ENCODE peak calls at places on chromosome 17, in six cellular contexts. One of them, this sample, is unnamed.

GRCh38 chr17:68953340-68953997 is 1.7 kb downstream of the ABCA8 start:
- DNase-seq in lower leg skin: no peak
- DNase-seq in AG10803: no peak
- DNase-seq in adrenal gland: no peak
- DNase-seq in AG04450: no peak
- DNase-seq in cardiac muscle cell: no peak
- DNase-seq in this sample: no peak

GRCh38 chr17:7881655-7882054 is 6.9 kb upstream of the CHD3 start:
- DNase-seq in lower leg skin: peak
- DNase-seq in AG10803: no peak
- DNase-seq in AG04450: no peak
- DNase-seq in adrenal gland: peak
- DNase-seq in cardiac muscle cell: no peak
- DNase-seq in this sample: peak

GRCh38 chr17:199195-199604 is 17.8 kb upstream of the DOC2B start:
- DNase-seq in lower leg skin: no peak
- DNase-seq in cardiac muscle cell: no peak
- DNase-seq in AG10803: peak
- DNase-seq in AG04450: no peak
- DNase-seq in adrenal gland: peak
- DNase-seq in this sample: peak

GRCh38 chr17:50060951-50061712 is 5.2 kb downstream of the ITGA3 start:
- DNase-seq in lower leg skin: no peak
- DNase-seq in adrenal gland: peak
- DNase-seq in AG04450: no peak
- DNase-seq in AG10803: peak
- DNase-seq in cardiac muscle cell: peak
- DNase-seq in this sample: peak

GRCh38 chr17:2690165-2691068 is 21.1 kb downstream of the CLUH start:
- DNase-seq in cardiac muscle cell: no peak
- DNase-seq in AG04450: no peak
- DNase-seq in lower leg skin: peak
- DNase-seq in adrenal gland: peak
- DNase-seq in AG10803: no peak
- DNase-seq in this sample: no peak

GRCh38 chr17:48416971-48417370 is 13.0 kb downstream of the SKAP1 start:
- DNase-seq in cardiac muscle cell: no peak
- DNase-seq in AG10803: no peak
- DNase-seq in AG04450: no peak
- DNase-seq in lower leg skin: no peak
- DNase-seq in adrenal gland: no peak
- DNase-seq in this sample: no peak

GRCh38 chr17:2780931-2781454 is 15.2 kb upstream of the RAP1GAP2 start:
- DNase-seq in AG10803: no peak
- DNase-seq in adrenal gland: no peak
- DNase-seq in cardiac muscle cell: no peak
- DNase-seq in AG04450: no peak
- DNase-seq in lower leg skin: no peak
- DNase-seq in this sample: no peak

GRCh38 chr17:47949197-47949759 is 7.9 kb downstream of the PNPO start:
- DNase-seq in AG10803: peak
- DNase-seq in AG04450: peak
- DNase-seq in lower leg skin: peak
- DNase-seq in adrenal gland: peak
- DNase-seq in cardiac muscle cell: peak
- DNase-seq in this sample: peak

GRCh38 chr17:2262146-2262587 is 41.4 kb downstream of the SMG6 start:
- DNase-seq in AG04450: peak
- DNase-seq in adrenal gland: no peak
- DNase-seq in lower leg skin: no peak
- DNase-seq in cardiac muscle cell: no peak
- DNase-seq in AG10803: peak
- DNase-seq in this sample: peak

GRCh38 chr17:70901870-70902269 is 732.5 kb downstream of the KCNJ2 start:
- DNase-seq in adrenal gland: no peak
- DNase-seq in AG10803: no peak
- DNase-seq in cardiac muscle cell: no peak
- DNase-seq in lower leg skin: no peak
- DNase-seq in AG04450: no peak
- DNase-seq in this sample: peak

GRCh38 chr17:7173687-7174602 is 5.2 kb downstream of the ASGR1 start:
- DNase-seq in lower leg skin: peak
- DNase-seq in AG10803: no peak
- DNase-seq in cardiac muscle cell: peak
- DNase-seq in adrenal gland: peak
- DNase-seq in AG04450: no peak
- DNase-seq in this sample: peak

GRCh38 chr17:80133626-80133970 is 13.3 kb downstream of the EIF4A3 start:
- DNase-seq in AG10803: no peak
- DNase-seq in lower leg skin: peak
- DNase-seq in AG04450: no peak
- DNase-seq in cardiac muscle cell: no peak
- DNase-seq in adrenal gland: no peak
- DNase-seq in this sample: no peak

GRCh38 chr17:49504369-49504768 is 9.3 kb downstream of the NGFR start:
- DNase-seq in lower leg skin: no peak
- DNase-seq in cardiac muscle cell: no peak
- DNase-seq in AG04450: no peak
- DNase-seq in AG10803: no peak
- DNase-seq in adrenal gland: no peak
- DNase-seq in this sample: no peak

GRCh38 chr17:2634361-2634960 is 41.0 kb downstream of the PAFAH1B1 start:
- DNase-seq in AG10803: peak
- DNase-seq in lower leg skin: no peak
- DNase-seq in AG04450: no peak
- DNase-seq in cardiac muscle cell: no peak
- DNase-seq in adrenal gland: no peak
- DNase-seq in this sample: no peak

GRCh38 chr17:562174-562573 is 152.5 kb downstream of the VPS53 start:
- DNase-seq in adrenal gland: no peak
- DNase-seq in cardiac muscle cell: no peak
- DNase-seq in lower leg skin: no peak
- DNase-seq in AG04450: no peak
- DNase-seq in AG10803: no peak
- DNase-seq in this sample: no peak

GRCh38 chr17:34566201-34566600 is 13.2 kb upstream of the TMEM132E start:
- DNase-seq in cardiac muscle cell: no peak
- DNase-seq in adrenal gland: no peak
- DNase-seq in lower leg skin: no peak
- DNase-seq in AG10803: no peak
- DNase-seq in AG04450: no peak
- DNase-seq in this sample: no peak

GRCh38 chr17:50350733-50351132 is 4.8 kb downstream of the XYLT2 start:
- DNase-seq in lower leg skin: peak
- DNase-seq in adrenal gland: peak
- DNase-seq in AG10803: no peak
- DNase-seq in AG04450: no peak
- DNase-seq in cardiac muscle cell: no peak
- DNase-seq in this sample: no peak

GRCh38 chr17:71922439-71922838 is 198.4 kb upstream of the SOX9 start:
- DNase-seq in adrenal gland: no peak
- DNase-seq in AG10803: peak
- DNase-seq in lower leg skin: no peak
- DNase-seq in AG04450: no peak
- DNase-seq in cardiac muscle cell: no peak
- DNase-seq in this sample: peak

GRCh38 chr17:7191571-7192270 is 12.6 kb upstream of the ASGR1 start:
- DNase-seq in adrenal gland: peak
- DNase-seq in AG04450: no peak
- DNase-seq in cardiac muscle cell: peak
- DNase-seq in lower leg skin: no peak
- DNase-seq in AG10803: no peak
- DNase-seq in this sample: no peak

GRCh38 chr17:2789700-2790099 is 6.5 kb upstream of the RAP1GAP2 start:
- DNase-seq in AG10803: no peak
- DNase-seq in AG04450: no peak
- DNase-seq in cardiac muscle cell: no peak
- DNase-seq in adrenal gland: no peak
- DNase-seq in lower leg skin: no peak
- DNase-seq in this sample: peak

GRCh38 chr17:31490019-31490383 is 98.5 kb downstream of the RAB11FIP4 start:
- DNase-seq in lower leg skin: no peak
- DNase-seq in adrenal gland: no peak
- DNase-seq in AG04450: no peak
- DNase-seq in AG10803: no peak
- DNase-seq in cardiac muscle cell: no peak
- DNase-seq in this sample: no peak
- H3K4me3 ChIP-seq in lower leg skin: no peak
- H3K4me3 ChIP-seq in adrenal gland: no peak
- H3K4me3 ChIP-seq in AG04450: no peak
- H3K4me3 ChIP-seq in AG10803: no peak
- H3K4me3 ChIP-seq in cardiac muscle cell: no peak
- H3K4me3 ChIP-seq in this sample: no peak

DNA sequence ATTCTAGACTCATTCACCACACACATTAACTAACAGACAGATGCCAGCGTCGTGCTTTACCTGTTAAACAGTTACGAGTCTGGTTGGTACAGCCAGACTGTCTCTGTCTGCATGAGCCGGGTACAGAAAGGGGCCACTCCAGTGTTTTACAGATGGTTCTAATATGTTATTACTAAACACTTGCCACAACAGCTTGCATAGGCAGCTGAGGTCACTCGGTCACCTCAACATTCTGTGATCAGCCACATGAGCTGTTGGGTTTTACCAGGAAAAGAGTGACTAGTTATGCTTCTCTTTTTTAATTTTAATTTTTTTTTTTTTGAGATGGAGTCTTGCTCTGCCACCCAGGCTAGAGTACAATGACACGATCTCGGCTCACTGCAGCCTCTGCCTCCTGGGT is 25.2 kb downstream of the CD300A start:
- DNase-seq in AG10803: no peak
- DNase-seq in adrenal gland: no peak
- DNase-seq in cardiac muscle cell: no peak
- DNase-seq in lower leg skin: peak
- DNase-seq in AG04450: no peak
- DNase-seq in this sample: no peak
- TF ChIP-seq CTCF in AG10803: no peak
- TF ChIP-seq CTCF in adrenal gland: no peak
- TF ChIP-seq CTCF in cardiac muscle cell: no peak
- TF ChIP-seq CTCF in lower leg skin: no peak
- TF ChIP-seq CTCF in AG04450: no peak
- TF ChIP-seq CTCF in this sample: no peak

GRCh38 chr17:32929288-32929574 is 1.3 kb downstream of the TMEM98 start:
- DNase-seq in AG10803: peak
- DNase-seq in lower leg skin: peak
- DNase-seq in adrenal gland: no peak
- DNase-seq in cardiac muscle cell: peak
- DNase-seq in AG04450: no peak
- DNase-seq in this sample: no peak

GRCh38 chr17:32928527-32929287 is 754 bp downstream of the TMEM98 start:
- DNase-seq in lower leg skin: peak
- DNase-seq in AG10803: peak
- DNase-seq in AG04450: no peak
- DNase-seq in adrenal gland: no peak
- DNase-seq in cardiac muscle cell: no peak
- DNase-seq in this sample: no peak

GRCh38 chr17:32927724-32928526 is at the start of gene TMEM98:
- DNase-seq in AG10803: peak
- DNase-seq in AG04450: no peak
- DNase-seq in lower leg skin: peak
- DNase-seq in cardiac muscle cell: peak
- DNase-seq in adrenal gland: no peak
- DNase-seq in this sample: peak

GRCh38 chr17:32926183-32926582 is 1.8 kb upstream of the TMEM98 start:
- DNase-seq in AG04450: no peak
- DNase-seq in AG10803: no peak
- DNase-seq in cardiac muscle cell: no peak
- DNase-seq in adrenal gland: no peak
- DNase-seq in lower leg skin: no peak
- DNase-seq in this sample: no peak

DNA sequence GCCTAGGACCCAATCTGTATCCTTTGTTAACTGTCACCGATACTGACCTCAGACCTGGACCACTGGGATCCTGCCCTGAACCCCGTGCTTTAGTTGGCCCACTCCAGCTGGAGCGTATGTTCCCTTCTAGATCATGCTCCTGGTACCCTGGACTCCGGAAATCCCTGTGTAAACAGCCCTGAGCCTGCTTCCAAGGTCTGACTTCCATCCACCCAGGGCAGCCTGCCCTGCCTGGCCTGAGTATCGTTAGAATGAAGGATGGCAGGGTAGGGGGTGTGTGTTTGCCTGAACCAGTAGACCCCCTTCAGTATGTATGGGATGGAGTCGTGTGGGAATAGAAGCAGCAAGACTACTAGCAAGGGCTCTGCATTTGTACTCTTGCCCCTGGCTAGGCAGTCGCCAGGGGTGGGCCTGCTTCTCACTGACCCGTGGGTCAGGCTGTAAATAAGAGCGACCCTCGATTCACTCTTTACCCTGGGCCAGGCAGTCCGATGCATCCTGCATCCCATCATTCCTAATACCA is 691 bp upstream of the TMEM98 start:
- DNase-seq in AG10803: no peak
- DNase-seq in AG04450: no peak
- DNase-seq in cardiac muscle cell: no peak
- DNase-seq in lower leg skin: peak
- DNase-seq in adrenal gland: no peak
- DNase-seq in this sample: peak
- H3K4me3 ChIP-seq in AG10803: peak
- H3K4me3 ChIP-seq in AG04450: peak
- H3K4me3 ChIP-seq in cardiac muscle cell: peak
- H3K4me3 ChIP-seq in lower leg skin: peak
- H3K4me3 ChIP-seq in adrenal gland: no peak
- H3K4me3 ChIP-seq in this sample: peak

GRCh38 chr17:74734256-74734655 is 2.8 kb upstream of the RAB37 start:
- DNase-seq in cardiac muscle cell: no peak
- DNase-seq in lower leg skin: no peak
- DNase-seq in adrenal gland: no peak
- DNase-seq in AG04450: no peak
- DNase-seq in AG10803: no peak
- DNase-seq in this sample: no peak

GRCh38 chr17:74737299-74738050 is 419 bp downstream of the RAB37 start:
- DNase-seq in AG04450: no peak
- DNase-seq in lower leg skin: no peak
- DNase-seq in adrenal gland: no peak
- DNase-seq in cardiac muscle cell: peak
- DNase-seq in AG10803: no peak
- DNase-seq in this sample: no peak

GRCh38 chr17:74739227-74739831 is 2.3 kb downstream of the RAB37 start:
- DNase-seq in adrenal gland: no peak
- DNase-seq in AG04450: no peak
- DNase-seq in cardiac muscle cell: no peak
- DNase-seq in lower leg skin: no peak
- DNase-seq in AG10803: no peak
- DNase-seq in this sample: no peak

GRCh38 chr17:74738051-74738996 is 1.3 kb downstream of the RAB37 start:
- DNase-seq in AG04450: no peak
- DNase-seq in AG10803: no peak
- DNase-seq in cardiac muscle cell: no peak
- DNase-seq in lower leg skin: no peak
- DNase-seq in adrenal gland: no peak
- DNase-seq in this sample: no peak

GRCh38 chr17:74736423-74737298 is at the start of gene RAB37:
- DNase-seq in AG04450: no peak
- DNase-seq in cardiac muscle cell: peak
- DNase-seq in adrenal gland: no peak
- DNase-seq in lower leg skin: no peak
- DNase-seq in AG10803: no peak
- DNase-seq in this sample: peak
- TF ChIP-seq CTCF in AG04450: no peak
- TF ChIP-seq CTCF in cardiac muscle cell: peak
- TF ChIP-seq CTCF in adrenal gland: peak
- TF ChIP-seq CTCF in lower leg skin: no peak
- TF ChIP-seq CTCF in AG10803: no peak
- TF ChIP-seq CTCF in this sample: no peak

GRCh38 chr17:4938069-4938491 is 1.8 kb downstream of the SLC25A11 start:
- DNase-seq in AG10803: no peak
- DNase-seq in lower leg skin: no peak
- DNase-seq in adrenal gland: no peak
- DNase-seq in cardiac muscle cell: no peak
- DNase-seq in AG04450: no peak
- DNase-seq in this sample: no peak
- H3K4me3 ChIP-seq in AG10803: no peak
- H3K4me3 ChIP-seq in lower leg skin: no peak
- H3K4me3 ChIP-seq in adrenal gland: no peak
- H3K4me3 ChIP-seq in cardiac muscle cell: peak
- H3K4me3 ChIP-seq in AG04450: no peak
- H3K4me3 ChIP-seq in this sample: no peak